ENCODE peak calls at places on chromosomes 13 and 19, in ten cellular contexts. One of them, this sample, is unnamed.

GRCh38 chr13:69677343-69677742 is 430.3 kb upstream of the ATXN8OS start:
- DNase-seq in choroid plexus epithelial cell: no peak
- DNase-seq in iris pigment epithelial cell: no peak
- DNase-seq in GM04504: no peak
- DNase-seq in fibroblast of pulmonary artery: no peak
- DNase-seq in hepatic stellate cell: no peak
- DNase-seq in endodermal cell: no peak
- DNase-seq in T-helper 17 cell: no peak
- DNase-seq in pancreas: no peak
- DNase-seq in T1000: no peak
- DNase-seq in this sample: no peak

GRCh38 chr13:46289260-46289955 is 77.7 kb downstream of the LRRC63 start:
- DNase-seq in GM04504: no peak
- DNase-seq in endodermal cell: no peak
- DNase-seq in pancreas: no peak
- DNase-seq in iris pigment epithelial cell: no peak
- DNase-seq in hepatic stellate cell: no peak
- DNase-seq in fibroblast of pulmonary artery: no peak
- DNase-seq in T1000: no peak
- DNase-seq in T-helper 17 cell: no peak
- DNase-seq in choroid plexus epithelial cell: no peak
- DNase-seq in this sample: no peak

GRCh38 chr19:49136771-49137171 is 17.4 kb downstream of the PPFIA3 start:
- DNase-seq in choroid plexus epithelial cell: no peak
- DNase-seq in iris pigment epithelial cell: no peak
- DNase-seq in pancreas: no peak
- DNase-seq in endodermal cell: no peak
- DNase-seq in hepatic stellate cell: peak
- DNase-seq in T1000: no peak
- DNase-seq in GM04504: peak
- DNase-seq in T-helper 17 cell: no peak
- DNase-seq in fibroblast of pulmonary artery: peak
- DNase-seq in this sample: no peak

GRCh38 chr13:66492479-66492878 is 737.7 kb downstream of the PCDH9 start:
- DNase-seq in T1000: no peak
- DNase-seq in choroid plexus epithelial cell: no peak
- DNase-seq in hepatic stellate cell: no peak
- DNase-seq in fibroblast of pulmonary artery: no peak
- DNase-seq in pancreas: no peak
- DNase-seq in endodermal cell: peak
- DNase-seq in GM04504: no peak
- DNase-seq in T-helper 17 cell: no peak
- DNase-seq in iris pigment epithelial cell: no peak
- DNase-seq in this sample: no peak

GRCh38 chr13:110470272-110471009 is 91.1 kb downstream of the RAB20 start:
- DNase-seq in T-helper 17 cell: no peak
- DNase-seq in T1000: no peak
- DNase-seq in GM04504: no peak
- DNase-seq in pancreas: no peak
- DNase-seq in endodermal cell: no peak
- DNase-seq in iris pigment epithelial cell: no peak
- DNase-seq in choroid plexus epithelial cell: peak
- DNase-seq in fibroblast of pulmonary artery: no peak
- DNase-seq in hepatic stellate cell: no peak
- DNase-seq in this sample: no peak

GRCh38 chr19:16066611-16067104 is 9.6 kb upstream of the TPM4 start:
- DNase-seq in T-helper 17 cell: no peak
- DNase-seq in fibroblast of pulmonary artery: peak
- DNase-seq in iris pigment epithelial cell: peak
- DNase-seq in hepatic stellate cell: peak
- DNase-seq in endodermal cell: no peak
- DNase-seq in choroid plexus epithelial cell: no peak
- DNase-seq in GM04504: no peak
- DNase-seq in T1000: no peak
- DNase-seq in pancreas: no peak
- DNase-seq in this sample: no peak

GRCh38 chr19:19213822-19214558 is 2.2 kb downstream of the NCAN start:
- DNase-seq in fibroblast of pulmonary artery: no peak
- DNase-seq in endodermal cell: peak
- DNase-seq in GM04504: no peak
- DNase-seq in T1000: no peak
- DNase-seq in iris pigment epithelial cell: no peak
- DNase-seq in pancreas: no peak
- DNase-seq in T-helper 17 cell: no peak
- DNase-seq in hepatic stellate cell: no peak
- DNase-seq in choroid plexus epithelial cell: no peak
- DNase-seq in this sample: no peak

GRCh38 chr19:35212241-35212640 is 16.3 kb downstream of the FAM187B start:
- DNase-seq in endodermal cell: peak
- DNase-seq in GM04504: no peak
- DNase-seq in T-helper 17 cell: no peak
- DNase-seq in pancreas: no peak
- DNase-seq in T1000: no peak
- DNase-seq in iris pigment epithelial cell: no peak
- DNase-seq in fibroblast of pulmonary artery: no peak
- DNase-seq in choroid plexus epithelial cell: no peak
- DNase-seq in hepatic stellate cell: no peak
- DNase-seq in this sample: no peak

GRCh38 chr13:80336335-80336734 is 4.6 kb downstream of the SPRY2 start:
- DNase-seq in hepatic stellate cell: no peak
- DNase-seq in GM04504: no peak
- DNase-seq in endodermal cell: no peak
- DNase-seq in T1000: no peak
- DNase-seq in fibroblast of pulmonary artery: peak
- DNase-seq in T-helper 17 cell: no peak
- DNase-seq in pancreas: no peak
- DNase-seq in iris pigment epithelial cell: peak
- DNase-seq in choroid plexus epithelial cell: peak
- DNase-seq in this sample: no peak

GRCh38 chr19:16654621-16655020 is 5.3 kb downstream of the SMIM7 start:
- DNase-seq in T-helper 17 cell: no peak
- DNase-seq in endodermal cell: no peak
- DNase-seq in choroid plexus epithelial cell: peak
- DNase-seq in T1000: no peak
- DNase-seq in fibroblast of pulmonary artery: peak
- DNase-seq in iris pigment epithelial cell: no peak
- DNase-seq in hepatic stellate cell: no peak
- DNase-seq in pancreas: no peak
- DNase-seq in GM04504: no peak
- DNase-seq in this sample: no peak

GRCh38 chr19:15871570-15871969 is 26.3 kb downstream of the CYP4F2 start:
- DNase-seq in iris pigment epithelial cell: no peak
- DNase-seq in GM04504: no peak
- DNase-seq in endodermal cell: no peak
- DNase-seq in T1000: no peak
- DNase-seq in pancreas: no peak
- DNase-seq in T-helper 17 cell: no peak
- DNase-seq in choroid plexus epithelial cell: no peak
- DNase-seq in fibroblast of pulmonary artery: no peak
- DNase-seq in hepatic stellate cell: no peak
- DNase-seq in this sample: no peak

GRCh38 chr13:77325371-77325941 is 1.4 kb downstream of the MYCBP2 start:
- DNase-seq in fibroblast of pulmonary artery: no peak
- DNase-seq in GM04504: no peak
- DNase-seq in choroid plexus epithelial cell: peak
- DNase-seq in T-helper 17 cell: no peak
- DNase-seq in endodermal cell: no peak
- DNase-seq in iris pigment epithelial cell: no peak
- DNase-seq in hepatic stellate cell: peak
- DNase-seq in T1000: no peak
- DNase-seq in pancreas: no peak
- DNase-seq in this sample: peak

GRCh38 chr19:7590256-7590655 is 5.4 kb upstream of the CAMSAP3 start:
- DNase-seq in T-helper 17 cell: no peak
- DNase-seq in endodermal cell: no peak
- DNase-seq in GM04504: no peak
- DNase-seq in T1000: no peak
- DNase-seq in choroid plexus epithelial cell: no peak
- DNase-seq in hepatic stellate cell: no peak
- DNase-seq in iris pigment epithelial cell: no peak
- DNase-seq in pancreas: no peak
- DNase-seq in fibroblast of pulmonary artery: no peak
- DNase-seq in this sample: no peak

GRCh38 chr19:4555657-4556561 is 3.6 kb downstream of the SEMA6B start:
- DNase-seq in fibroblast of pulmonary artery: no peak
- DNase-seq in T1000: no peak
- DNase-seq in hepatic stellate cell: no peak
- DNase-seq in choroid plexus epithelial cell: no peak
- DNase-seq in endodermal cell: peak
- DNase-seq in pancreas: no peak
- DNase-seq in GM04504: no peak
- DNase-seq in T-helper 17 cell: no peak
- DNase-seq in iris pigment epithelial cell: no peak
- DNase-seq in this sample: no peak

GRCh38 chr19:16334421-16334820 is 9.8 kb downstream of the KLF2 start:
- DNase-seq in pancreas: no peak
- DNase-seq in GM04504: no peak
- DNase-seq in iris pigment epithelial cell: no peak
- DNase-seq in hepatic stellate cell: no peak
- DNase-seq in T-helper 17 cell: no peak
- DNase-seq in endodermal cell: no peak
- DNase-seq in fibroblast of pulmonary artery: no peak
- DNase-seq in T1000: no peak
- DNase-seq in choroid plexus epithelial cell: no peak
- DNase-seq in this sample: no peak

GRCh38 chr13:66344770-66345367 is 885.3 kb downstream of the PCDH9 start:
- DNase-seq in iris pigment epithelial cell: no peak
- DNase-seq in pancreas: no peak
- DNase-seq in GM04504: no peak
- DNase-seq in T-helper 17 cell: no peak
- DNase-seq in hepatic stellate cell: no peak
- DNase-seq in T1000: no peak
- DNase-seq in fibroblast of pulmonary artery: no peak
- DNase-seq in choroid plexus epithelial cell: no peak
- DNase-seq in endodermal cell: no peak
- DNase-seq in this sample: no peak

GRCh38 chr19:6768236-6768785 is 1.1 kb upstream of the SH2D3A start:
- DNase-seq in endodermal cell: no peak
- DNase-seq in fibroblast of pulmonary artery: no peak
- DNase-seq in choroid plexus epithelial cell: no peak
- DNase-seq in iris pigment epithelial cell: no peak
- DNase-seq in hepatic stellate cell: no peak
- DNase-seq in GM04504: no peak
- DNase-seq in pancreas: no peak
- DNase-seq in T-helper 17 cell: no peak
- DNase-seq in T1000: no peak
- DNase-seq in this sample: no peak

GRCh38 chr13:50589651-50590054 is 253.8 kb downstream of the DLEU7 start:
- DNase-seq in fibroblast of pulmonary artery: peak
- DNase-seq in T1000: peak
- DNase-seq in choroid plexus epithelial cell: peak
- DNase-seq in hepatic stellate cell: peak
- DNase-seq in endodermal cell: no peak
- DNase-seq in T-helper 17 cell: no peak
- DNase-seq in iris pigment epithelial cell: peak
- DNase-seq in GM04504: peak
- DNase-seq in pancreas: no peak
- DNase-seq in this sample: no peak

GRCh38 chr19:9720541-9720940 is 45.6 kb upstream of the ZNF562 start:
- DNase-seq in T1000: no peak
- DNase-seq in T-helper 17 cell: no peak
- DNase-seq in hepatic stellate cell: no peak
- DNase-seq in pancreas: no peak
- DNase-seq in fibroblast of pulmonary artery: no peak
- DNase-seq in endodermal cell: no peak
- DNase-seq in GM04504: no peak
- DNase-seq in iris pigment epithelial cell: no peak
- DNase-seq in choroid plexus epithelial cell: no peak
- DNase-seq in this sample: no peak

GRCh38 chr19:54434112-54434861 is 14.7 kb upstream of the LENG8 start:
- DNase-seq in pancreas: no peak
- DNase-seq in endodermal cell: no peak
- DNase-seq in T1000: no peak
- DNase-seq in choroid plexus epithelial cell: no peak
- DNase-seq in T-helper 17 cell: no peak
- DNase-seq in fibroblast of pulmonary artery: no peak
- DNase-seq in hepatic stellate cell: no peak
- DNase-seq in GM04504: no peak
- DNase-seq in iris pigment epithelial cell: no peak
- DNase-seq in this sample: no peak

GRCh38 chr13:30165791-30166190 is 141.6 kb downstream of the KATNAL1 start:
- DNase-seq in endodermal cell: no peak
- DNase-seq in iris pigment epithelial cell: peak
- DNase-seq in GM04504: no peak
- DNase-seq in T1000: no peak
- DNase-seq in pancreas: no peak
- DNase-seq in fibroblast of pulmonary artery: peak
- DNase-seq in T-helper 17 cell: no peak
- DNase-seq in hepatic stellate cell: peak
- DNase-seq in choroid plexus epithelial cell: peak
- DNase-seq in this sample: peak

GRCh38 chr19:3024870-3025515 is 4.1 kb downstream of the TLE2 start:
- DNase-seq in choroid plexus epithelial cell: no peak
- DNase-seq in endodermal cell: peak
- DNase-seq in pancreas: no peak
- DNase-seq in T-helper 17 cell: no peak
- DNase-seq in hepatic stellate cell: no peak
- DNase-seq in iris pigment epithelial cell: no peak
- DNase-seq in GM04504: no peak
- DNase-seq in T1000: no peak
- DNase-seq in fibroblast of pulmonary artery: no peak
- DNase-seq in this sample: peak

GRCh38 chr13:50126378-50127016 is 111.3 kb downstream of the KCNRG start:
- DNase-seq in fibroblast of pulmonary artery: peak
- DNase-seq in endodermal cell: no peak
- DNase-seq in iris pigment epithelial cell: peak
- DNase-seq in T1000: no peak
- DNase-seq in choroid plexus epithelial cell: peak
- DNase-seq in hepatic stellate cell: no peak
- DNase-seq in GM04504: no peak
- DNase-seq in pancreas: no peak
- DNase-seq in T-helper 17 cell: no peak
- DNase-seq in this sample: no peak

GRCh38 chr19:34254552-34255432 is at the start of gene GARRE1:
- DNase-seq in GM04504: no peak
- DNase-seq in choroid plexus epithelial cell: peak
- DNase-seq in hepatic stellate cell: peak
- DNase-seq in endodermal cell: peak
- DNase-seq in T-helper 17 cell: peak
- DNase-seq in fibroblast of pulmonary artery: peak
- DNase-seq in T1000: no peak
- DNase-seq in iris pigment epithelial cell: no peak
- DNase-seq in pancreas: peak
- DNase-seq in this sample: peak

GRCh38 chr13:106533101-106533939 is 2.1 kb downstream of the EFNB2 start:
- DNase-seq in pancreas: peak
- DNase-seq in T1000: peak
- DNase-seq in GM04504: peak
- DNase-seq in hepatic stellate cell: peak
- DNase-seq in endodermal cell: peak
- DNase-seq in fibroblast of pulmonary artery: peak
- DNase-seq in choroid plexus epithelial cell: peak
- DNase-seq in T-helper 17 cell: peak
- DNase-seq in iris pigment epithelial cell: peak
- DNase-seq in this sample: peak

GRCh38 chr19:5907216-5907615 is 2.5 kb downstream of the VMAC start:
- DNase-seq in choroid plexus epithelial cell: no peak
- DNase-seq in hepatic stellate cell: no peak
- DNase-seq in iris pigment epithelial cell: no peak
- DNase-seq in T1000: no peak
- DNase-seq in T-helper 17 cell: no peak
- DNase-seq in pancreas: no peak
- DNase-seq in GM04504: no peak
- DNase-seq in endodermal cell: no peak
- DNase-seq in fibroblast of pulmonary artery: peak
- DNase-seq in this sample: no peak

GRCh38 chr19:55460670-55461258 is 678 bp downstream of the ISOC2 start:
- DNase-seq in T1000: no peak
- DNase-seq in endodermal cell: peak
- DNase-seq in iris pigment epithelial cell: peak
- DNase-seq in fibroblast of pulmonary artery: peak
- DNase-seq in GM04504: peak
- DNase-seq in choroid plexus epithelial cell: peak
- DNase-seq in hepatic stellate cell: peak
- DNase-seq in pancreas: peak
- DNase-seq in T-helper 17 cell: peak
- DNase-seq in this sample: peak

GRCh38 chr13:45564108-45564507 is 51.4 kb downstream of the ERICH6B start:
- DNase-seq in pancreas: no peak
- DNase-seq in endodermal cell: peak
- DNase-seq in iris pigment epithelial cell: peak
- DNase-seq in T1000: no peak
- DNase-seq in GM04504: peak
- DNase-seq in T-helper 17 cell: no peak
- DNase-seq in choroid plexus epithelial cell: peak
- DNase-seq in hepatic stellate cell: no peak
- DNase-seq in fibroblast of pulmonary artery: peak
- DNase-seq in this sample: no peak